ENCODE peak calls at places on chromosomes 13 and 19, in four cellular contexts. S is GM12878, T is K562, G is H1. Y is an unnamed sample.

GRCh38 chr19:1707240-1707639 is 46.1 kb upstream of the ONECUT3 start:
- DNase-seq in T (no peak), G (no peak), S (no peak), Y (no peak)

GRCh38 chr13:100550433-100550832 is 38.2 kb downstream of the GGACT start:
- DNase-seq in G (no peak), S (no peak), T (no peak), Y (peak)

GRCh38 chr13:99805361-99805760 is 166.2 kb downstream of the ZIC5 start:
- DNase-seq in S (no peak), G (no peak), T (no peak), Y (no peak)

GRCh38 chr19:33804021-33804799 is 7.5 kb downstream of the KCTD15 start:
- DNase-seq in S (no peak), T (no peak), G (no peak), Y (peak)

GRCh38 chr19:40906512-40906911 is 24.5 kb upstream of the CYP2A7 start:
- DNase-seq in S (no peak), T (no peak), G (no peak), Y (no peak)

GRCh38 chr13:107351305-107351704 is 783.4 kb upstream of the ARGLU1 start:
- DNase-seq in S (no peak), T (no peak), G (no peak), Y (peak)

GRCh38 chr13:114101831-114102520 is 30.4 kb downstream of the RASA3 start:
- DNase-seq in T (no peak), S (no peak), G (no peak), Y (no peak)

GRCh38 chr13:46523972-46524737 is 28.8 kb upstream of the LRCH1 start:
- DNase-seq in G (no peak), S (no peak), T (no peak), Y (no peak)

GRCh38 chr13:100601716-100602115 is 13.1 kb upstream of the GGACT start:
- DNase-seq in T (peak), G (no peak), S (no peak), Y (no peak)

GRCh38 chr13:95709101-95709500 is 32.2 kb downstream of the DNAJC3 start:
- DNase-seq in T (no peak), S (no peak), G (no peak), Y (no peak)

GRCh38 chr13:112346899-112347229 is 29.3 kb upstream of the SPACA7 start:
- DNase-seq in T (no peak), S (no peak), G (peak), Y (no peak)

GRCh38 chr13:48818495-48818961 is 157.2 kb upstream of the FNDC3A start:
- DNase-seq in T (no peak), S (no peak), G (no peak), Y (peak)

GRCh38 chr19:19381007-19381926 is 24.2 kb upstream of the GATAD2A start:
- DNase-seq in G (no peak), T (no peak), S (no peak), Y (no peak)

GRCh38 chr13:109381546-109382180 is 404.7 kb downstream of the IRS2 start:
- DNase-seq in S (no peak), G (no peak), T (no peak), Y (peak)

GRCh38 chr13:48415516-48415915 is 2.6 kb upstream of the LPAR6 start:
- DNase-seq in G (no peak), T (no peak), S (no peak), Y (no peak)

GRCh38 chr19:33302175-33302973 is at the start of gene CEBPA:
- DNase-seq in G (peak), T (peak), S (no peak), Y (peak)

GRCh38 chr19:4866595-4867424 is 657 bp downstream of the PLIN3 start:
- DNase-seq in G (no peak), S (no peak), T (peak), Y (peak)

GRCh38 chr13:30718661-30719520 is 16.5 kb upstream of the ALOX5AP start:
- DNase-seq in T (no peak), G (no peak), S (no peak), Y (peak)

GRCh38 chr19:10315335-10316214 is at the start of gene FDX2:
- DNase-seq in S (peak), T (peak), G (peak), Y (peak)

GRCh38 chr19:49564616-49565045 is 15.7 kb downstream of the NOSIP start:
- DNase-seq in T (no peak), S (no peak), G (no peak), Y (no peak)

GRCh38 chr13:70333752-70334151 is 225.5 kb upstream of the KLHL1 start:
- DNase-seq in G (no peak), T (no peak), S (no peak), Y (no peak)

GRCh38 chr19:48415395-48415794 is 21.9 kb downstream of the GRIN2D start:
- DNase-seq in T (peak), G (peak), S (no peak), Y (peak)

GRCh38 chr13:75825599-75825998 is 189.5 kb downstream of the LMO7 start:
- DNase-seq in G (no peak), S (no peak), T (no peak), Y (no peak)

GRCh38 chr13:49859568-49859967 is 67.1 kb upstream of the KPNA3 start:
- DNase-seq in S (no peak), T (no peak), G (no peak), Y (peak)

GRCh38 chr19:3039125-3039524 is 10.0 kb upstream of the TLE2 start:
- DNase-seq in T (no peak), S (no peak), G (no peak), Y (no peak)

GRCh38 chr13:42746846-42747245 is 34.5 kb upstream of the FAM216B start:
- DNase-seq in G (no peak), T (no peak), S (no peak), Y (peak)

GRCh38 chr13:19818223-19818842 is 35.6 kb upstream of the PSPC1 start:
- DNase-seq in T (peak), G (peak), S (no peak), Y (no peak)

GRCh38 chr19:28027116-28027515 is 1185.8 kb downstream of the UQCRFS1 start:
- DNase-seq in T (no peak), G (no peak), S (no peak), Y (no peak)

GRCh38 chr19:20964798-20965197 is 41.7 kb downstream of the ZNF85 start:
- DNase-seq in T (no peak), G (peak), S (no peak), Y (no peak)

GRCh38 chr13:91184244-91184926 is 163.1 kb upstream of the MIR17HG start:
- DNase-seq in G (no peak), T (no peak), S (no peak), Y (no peak)

DNA sequence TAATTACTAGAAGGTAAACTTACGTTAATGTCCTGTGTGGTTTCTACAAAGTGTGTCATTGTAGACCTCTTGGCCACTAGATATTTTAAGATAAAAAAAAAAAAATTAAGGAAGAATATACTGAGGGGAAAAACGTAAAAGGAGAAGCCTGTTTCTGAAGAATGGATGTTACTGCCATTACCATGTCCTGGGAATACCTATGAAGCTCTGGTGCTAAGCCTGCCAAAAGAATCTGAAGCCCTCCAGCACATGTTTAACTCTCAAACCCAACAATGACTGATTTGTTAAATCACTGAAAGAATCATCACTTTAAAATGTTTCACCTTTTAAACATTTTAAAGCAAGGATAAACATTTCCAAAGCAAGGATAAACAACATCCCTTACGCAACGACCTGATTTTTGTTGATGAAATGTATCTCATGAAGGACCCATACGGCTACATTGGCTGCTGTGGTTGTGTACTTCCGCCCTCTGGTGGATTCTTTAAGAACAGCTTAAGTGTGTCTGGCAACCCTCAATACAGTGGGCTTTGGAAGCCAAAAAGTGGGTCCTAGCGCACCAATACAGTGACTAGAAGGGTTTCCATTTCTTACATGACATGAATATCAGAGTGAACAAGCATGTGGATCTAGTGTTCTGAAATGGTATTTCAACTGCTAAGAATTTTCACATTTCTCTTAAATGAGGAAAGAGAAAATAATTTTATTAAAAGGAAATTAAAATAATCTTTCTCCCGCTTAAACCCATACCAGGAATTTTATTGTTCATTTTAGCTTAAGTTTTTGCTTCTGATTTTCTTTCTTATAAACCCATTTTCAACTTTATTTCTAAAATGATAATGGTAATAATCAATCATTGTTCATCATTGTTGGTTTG is 74.5 kb upstream of the RAP2A start:
- DNase-seq in G (no peak), S (no peak), T (peak), Y (peak)
- TF ChIP-seq CHD1 in G (no peak), S (no peak), T (no peak), Y (no peak)

DNA sequence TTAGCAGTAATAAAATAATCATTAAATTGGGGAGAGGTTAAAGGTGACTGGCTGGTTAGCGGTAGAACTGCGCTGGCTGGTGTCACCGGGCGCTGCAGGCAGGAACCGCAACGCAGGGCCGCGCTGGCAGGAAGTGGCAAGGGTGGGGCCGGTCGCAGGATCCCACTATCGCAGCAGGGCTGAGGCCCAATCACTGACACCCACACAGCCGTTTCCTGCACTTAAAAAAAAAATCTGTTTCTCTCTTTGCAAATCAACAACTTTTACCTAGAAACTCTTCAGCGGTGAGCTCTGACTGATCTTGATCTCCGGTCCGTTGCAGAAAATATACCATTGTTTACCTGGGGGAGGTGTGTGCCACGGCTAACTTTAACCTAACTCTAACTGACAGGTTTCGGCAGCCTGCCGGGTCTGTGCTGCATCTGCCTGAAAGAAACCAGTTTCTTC is 46.9 kb downstream of the KLF2 start:
- DNase-seq in S (peak), G (no peak), T (peak), Y (no peak)
- H3K4me2 ChIP-seq in S (peak), G (no peak), T (no peak), Y (no peak)

DNA sequence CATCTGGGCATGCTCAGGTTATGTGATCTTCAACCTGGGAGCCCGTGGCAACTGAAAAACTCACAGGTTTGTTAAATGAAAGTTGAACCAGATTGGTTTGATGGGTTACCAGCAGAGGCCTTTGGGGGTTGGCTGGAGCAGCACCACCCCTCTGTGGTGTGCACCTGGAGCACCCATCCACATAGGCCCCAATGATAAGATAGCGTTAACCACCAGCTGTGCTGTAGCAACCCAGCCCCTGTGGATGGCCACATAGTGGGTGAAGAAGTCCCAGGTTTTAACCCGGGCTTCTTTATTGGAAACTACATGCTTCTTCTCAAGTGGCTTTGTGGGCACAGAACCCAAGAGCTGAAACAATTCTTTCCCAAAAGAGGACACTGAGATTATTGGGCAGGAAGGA is 22.6 kb upstream of the MTIF3 start:
- DNase-seq in G (no peak), S (no peak), T (no peak), Y (no peak)
- TF ChIP-seq CHD1 in G (no peak), S (no peak), T (no peak), Y (no peak)

GRCh38 chr19:53882391-53883050 is 524 bp downstream of the PRKCG start:
- DNase-seq in T (no peak), G (no peak), S (no peak), Y (no peak)

GRCh38 chr19:53883231-53883661 is 1.2 kb downstream of the PRKCG start:
- DNase-seq in G (no peak), S (no peak), T (no peak), Y (no peak)

GRCh38 chr19:53883741-53884140 is 1.7 kb downstream of the PRKCG start:
- DNase-seq in S (no peak), T (no peak), G (no peak), Y (no peak)

GRCh38 chr19:53880716-53881481 is 1.1 kb upstream of the PRKCG start:
- DNase-seq in T (no peak), G (no peak), S (no peak), Y (no peak)

DNA sequence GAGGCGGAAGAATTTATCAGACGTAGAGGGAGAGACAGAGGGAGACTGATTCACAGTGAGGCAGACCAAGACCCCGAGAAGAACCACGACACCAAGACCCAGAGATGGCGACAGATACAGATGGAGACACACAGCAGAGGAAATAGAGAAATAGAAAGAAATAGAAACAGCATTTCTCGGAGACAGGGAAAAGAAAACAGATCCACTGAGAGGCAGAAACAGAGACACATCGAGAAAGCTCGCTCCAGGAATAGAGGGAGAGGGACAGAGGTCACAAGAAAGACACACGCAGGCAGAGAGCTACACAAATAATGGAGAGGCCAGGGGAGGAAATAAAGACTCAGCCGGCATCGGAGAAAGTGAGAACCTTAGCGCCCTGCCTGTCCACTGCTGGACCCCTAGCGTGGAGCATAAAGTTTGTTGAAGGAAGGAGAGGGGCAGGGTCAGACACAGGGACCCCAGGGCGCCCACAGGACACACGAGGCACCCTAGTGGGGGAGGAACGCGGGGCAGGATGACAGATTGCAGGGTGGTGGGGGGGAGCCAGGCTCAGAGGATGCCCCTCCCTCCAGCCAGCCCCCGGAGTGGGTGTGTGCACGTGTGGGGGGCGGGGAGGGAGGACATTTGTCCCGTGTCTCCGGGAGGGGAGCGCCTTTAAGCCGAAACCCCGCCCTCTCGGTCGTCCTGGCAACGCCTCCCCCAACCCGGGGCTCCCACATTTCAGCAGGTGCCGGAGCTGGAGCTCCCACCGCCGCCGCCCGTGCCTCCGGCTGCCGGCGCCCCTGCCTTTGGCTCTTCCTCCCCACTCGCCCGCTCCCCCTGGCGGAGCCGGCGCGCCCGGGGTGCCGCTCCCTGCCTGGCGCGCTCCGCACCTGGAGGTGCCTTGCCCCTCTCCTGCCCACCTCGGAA is at the start of gene PRKCG:
- DNase-seq in S (no peak), G (no peak), T (peak), Y (no peak)
- H3K4me2 ChIP-seq in S (no peak), G (peak), T (peak), Y (peak)

GRCh38 chr13:40180776-40181175 is 485.7 kb downstream of the FOXO1 start:
- DNase-seq in T (no peak), S (no peak), G (no peak), Y (no peak)

GRCh38 chr13:40179421-40179820 is 487.0 kb downstream of the FOXO1 start:
- DNase-seq in S (no peak), G (no peak), T (no peak), Y (no peak)

GRCh38 chr13:40179882-40180281 is 486.6 kb downstream of the FOXO1 start:
- DNase-seq in G (no peak), S (no peak), T (no peak), Y (no peak)

GRCh38 chr13:40178130-40178529 is 488.3 kb downstream of the FOXO1 start:
- DNase-seq in S (no peak), G (no peak), T (no peak), Y (no peak)

DNA sequence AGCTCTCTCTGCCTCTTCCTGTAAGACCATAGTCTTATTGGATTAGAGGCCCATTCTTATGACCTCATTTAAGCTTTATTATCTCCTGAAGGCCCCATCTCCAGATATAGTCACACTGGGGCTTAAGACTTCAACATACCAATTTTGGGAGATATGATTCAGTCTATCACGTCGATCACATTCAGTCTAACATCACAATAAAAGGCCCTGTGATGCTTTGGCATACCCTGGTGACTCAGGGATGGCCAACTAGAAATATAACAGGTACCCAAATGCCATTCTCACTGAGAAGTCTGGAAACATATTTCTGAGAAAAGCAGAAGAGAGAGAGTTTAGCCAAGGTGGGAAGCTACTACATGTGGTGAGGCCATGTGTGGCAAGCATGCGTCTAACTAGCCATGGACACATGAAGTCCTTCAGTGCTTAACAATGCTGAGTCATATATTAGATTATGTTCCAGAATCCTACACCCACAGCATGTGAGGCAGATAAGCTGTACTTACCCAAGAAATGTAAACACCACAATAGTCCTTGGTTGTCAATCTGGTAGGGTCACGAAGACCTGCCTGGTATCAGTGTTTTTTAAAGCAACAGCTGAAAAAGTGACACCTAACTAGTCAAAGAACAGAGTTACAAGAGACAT is 485.1 kb downstream of the FOXO1 start:
- DNase-seq in G (no peak), S (no peak), T (peak), Y (peak)
- TF ChIP-seq CHD1 in G (no peak), S (no peak), T (no peak), Y (no peak)

GRCh38 chr13:50994651-50995050 is 85.1 kb downstream of the RNASEH2B start:
- DNase-seq in S (no peak), G (no peak), T (no peak), Y (no peak)

GRCh38 chr13:50991624-50992610 is 82.3 kb downstream of the RNASEH2B start:
- DNase-seq in S (peak), G (no peak), T (no peak), Y (no peak)

GRCh38 chr13:50993371-50993770 is 83.8 kb downstream of the RNASEH2B start:
- DNase-seq in T (no peak), S (no peak), G (no peak), Y (no peak)

GRCh38 chr13:50995870-50996269 is 86.3 kb downstream of the RNASEH2B start:
- DNase-seq in S (no peak), T (no peak), G (no peak), Y (no peak)

GRCh38 chr13:50993908-50994307 is 84.3 kb downstream of the RNASEH2B start:
- DNase-seq in G (no peak), T (no peak), S (no peak), Y (no peak)
- H3K4me2 ChIP-seq in G (no peak), T (no peak), S (no peak), Y (peak)

DNA sequence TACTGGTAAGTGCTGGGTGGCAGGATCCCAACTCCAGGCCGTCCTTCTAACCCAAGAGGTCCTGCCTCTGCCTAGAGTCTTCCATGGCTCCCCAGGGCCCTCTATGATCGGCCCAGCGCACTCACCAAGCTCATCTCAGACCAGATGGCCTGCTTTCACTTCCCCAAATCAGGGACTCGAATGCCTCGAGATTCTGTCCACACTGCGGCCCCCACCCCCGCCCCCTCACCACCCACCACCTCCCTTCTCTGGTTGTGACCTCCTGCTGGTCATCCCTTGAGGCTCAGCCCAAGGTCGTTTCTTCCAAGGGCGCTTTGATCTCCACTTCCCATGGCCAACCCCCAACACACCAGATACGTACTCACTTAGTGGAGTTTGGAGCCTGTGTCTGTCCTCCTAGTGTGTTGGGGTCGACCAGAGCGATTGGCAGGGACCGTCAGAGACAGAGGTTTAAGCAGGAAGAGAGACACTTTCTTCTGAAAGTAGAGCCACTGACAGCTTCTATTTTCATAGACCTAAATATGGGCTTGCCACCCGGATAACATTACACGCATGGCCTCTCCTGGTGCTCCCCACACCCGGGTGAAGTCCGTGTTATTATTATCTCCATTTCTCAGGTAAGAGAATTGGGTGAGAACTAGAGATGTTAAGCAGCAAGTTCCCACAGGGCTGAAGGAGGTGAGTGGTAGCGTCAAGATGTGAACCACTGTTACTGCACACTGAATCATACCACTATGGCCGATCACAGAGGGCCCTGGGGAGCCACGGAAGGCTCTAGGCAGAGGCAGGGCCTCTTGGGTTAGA is at the start of gene FCER2:
- DNase-seq in T (no peak), G (no peak), S (peak), Y (no peak)
- TF ChIP-seq CHD1 in T (no peak), G (no peak), S (no peak), Y (no peak)

Y was measured in IMR-90.